ENCODE peak calls at places on chromosomes 2 and 18, in six cellular contexts. D, X, L, E, W and G are unnamed samples. For H3K27me3, the result is how much of the 10 kb centered on the place peaks cover.

GRCh38 chr18:43279015-43279758 is 1.9 kb upstream of the SYT4 start:
- DNase-seq in W (no peak), X (no peak), E (no peak), L (no peak), D (no peak), G (no peak)

GRCh38 chr2:10123281-10123680 is 742 bp downstream of the RRM2 start:
- DNase-seq in E (no peak), W (no peak), X (peak), L (peak), D (no peak), G (no peak)

GRCh38 chr18:54871231-54871630 is 43.0 kb downstream of the RAB27B start:
- DNase-seq in D (no peak), X (no peak), W (no peak), L (no peak), E (no peak), G (no peak)

GRCh38 chr2:64019975-64020281 is 700 bp upstream of the VPS54 start:
- DNase-seq in D (no peak), W (no peak), L (no peak), E (no peak), X (no peak), G (no peak)

GRCh38 chr2:173964565-173965371 is 405 bp downstream of the SP3 start:
- DNase-seq in E (peak), L (peak), D (peak), W (peak), X (peak), G (peak)

GRCh38 chr2:28438532-28439063 is 45.9 kb downstream of the FOSL2 start:
- DNase-seq in W (no peak), X (no peak), D (no peak), E (no peak), L (peak), G (no peak)

GRCh38 chr2:150013011-150013410 is 425.4 kb upstream of the MMADHC start:
- DNase-seq in D (no peak), L (no peak), X (no peak), W (no peak), E (peak), G (no peak)

GRCh38 chr2:10278029-10278762 is 24.5 kb upstream of the HPCAL1 start:
- DNase-seq in E (peak), W (peak), X (peak), D (peak), L (peak), G (peak)

GRCh38 chr2:220703279-220703678 is 868.8 kb downstream of the EPHA4 start:
- DNase-seq in L (no peak), D (no peak), E (no peak), W (no peak), X (no peak), G (no peak)

GRCh38 chr2:7017621-7018260 is 100.5 kb downstream of the RNF144A start:
- DNase-seq in L (no peak), X (no peak), E (no peak), D (no peak), W (no peak), G (no peak)

GRCh38 chr2:120620025-120620793 is 115.5 kb upstream of the GLI2 start:
- DNase-seq in E (no peak), X (no peak), W (no peak), D (no peak), L (no peak), G (no peak)

GRCh38 chr2:23069156-23069555 is 315.8 kb upstream of the KLHL29 start:
- DNase-seq in E (no peak), D (no peak), W (peak), L (no peak), X (no peak), G (no peak)

GRCh38 chr18:74951165-74951760 is 257.7 kb downstream of the PTGR3 start:
- DNase-seq in W (no peak), L (no peak), D (peak), X (no peak), E (no peak), G (peak)

GRCh38 chr2:18518116-18519111 is 42.0 kb downstream of the RDH14 start:
- DNase-seq in E (no peak), W (no peak), X (no peak), D (no peak), L (no peak), G (no peak)

GRCh38 chr2:127421871-127422618 is 3.8 kb downstream of the PROC start:
- DNase-seq in W (no peak), E (no peak), X (no peak), D (no peak), L (peak), G (no peak)

GRCh38 chr2:46825958-46826897 is 89.4 kb downstream of the MCFD2 start:
- DNase-seq in E (no peak), X (no peak), L (no peak), D (no peak), W (no peak), G (no peak)

GRCh38 chr2:37616674-37616999 is 54.8 kb downstream of the CDC42EP3 start:
- DNase-seq in L (no peak), X (no peak), D (no peak), W (no peak), E (no peak), G (no peak)

GRCh38 chr2:189407161-189407943 is 33.9 kb upstream of the WDR75 start:
- DNase-seq in E (no peak), X (no peak), D (no peak), L (no peak), W (no peak), G (no peak)

GRCh38 chr18:54392621-54393023 is 34.9 kb downstream of the C18orf54 start:
- DNase-seq in E (no peak), L (no peak), D (no peak), X (no peak), W (no peak), G (no peak)

GRCh38 chr2:28658369-28658768 is 93.3 kb upstream of the PPP1CB start:
- DNase-seq in D (no peak), L (peak), W (no peak), X (no peak), E (no peak), G (no peak)

GRCh38 chr2:151973901-151974199 is 125.0 kb downstream of the CACNB4 start:
- DNase-seq in D (no peak), W (no peak), L (no peak), E (no peak), X (no peak), G (no peak)

GRCh38 chr18:69490813-69491212 is 90.1 kb downstream of the DOK6 start:
- DNase-seq in W (no peak), D (no peak), L (no peak), X (no peak), E (no peak), G (no peak)

GRCh38 chr2:109663721-109664120 is 49.6 kb downstream of the SOWAHC start:
- DNase-seq in D (no peak), X (no peak), L (peak), W (peak), E (no peak), G (peak)

GRCh38 chr18:71729611-71730010 is 814.5 kb downstream of the CBLN2 start:
- DNase-seq in D (no peak), L (no peak), W (no peak), E (no peak), X (no peak), G (no peak)

GRCh38 chr2:113053666-113054435 is 1.2 kb upstream of the IL36B start:
- DNase-seq in X (no peak), D (no peak), L (no peak), E (no peak), W (no peak), G (no peak)

GRCh38 chr2:204479557-204479956 is 65.7 kb upstream of the PARD3B start:
- DNase-seq in D (no peak), W (no peak), L (no peak), E (no peak), X (no peak), G (no peak)

GRCh38 chr18:11676867-11677266 is 12.2 kb upstream of the GNAL start:
- DNase-seq in E (no peak), X (no peak), L (no peak), W (no peak), D (no peak), G (no peak)

GRCh38 chr2:128234613-128235012 is 84.1 kb downstream of the HS6ST1 start:
- DNase-seq in L (no peak), E (no peak), D (no peak), W (no peak), X (no peak), G (no peak)

GRCh38 chr2:38125830-38126229 is 49.9 kb upstream of the CYP1B1 start:
- DNase-seq in D (no peak), W (no peak), L (no peak), X (no peak), E (no peak), G (no peak)

GRCh38 chr2:136024616-136025015 is 39.2 kb upstream of the DARS1 start:
- DNase-seq in D (no peak), L (no peak), W (no peak), E (no peak), X (no peak), G (no peak)

GRCh38 chr2:12774381-12774780 is 57.6 kb downstream of the TRIB2 start:
- DNase-seq in D (no peak), E (no peak), W (no peak), X (no peak), L (no peak), G (no peak)

GRCh38 chr18:59051470-59052165 is 88.1 kb upstream of the SEC11C start:
- DNase-seq in L (no peak), D (no peak), W (no peak), E (peak), X (peak), G (no peak)

GRCh38 chr18:48314694-48315093 is 94.5 kb downstream of the ZBTB7C start:
- DNase-seq in W (no peak), D (no peak), E (no peak), X (peak), L (no peak), G (no peak)

GRCh38 chr18:47531759-47532158 is 280.3 kb upstream of the SKOR2 start:
- DNase-seq in X (no peak), L (no peak), W (no peak), E (no peak), D (no peak), G (no peak)

GRCh38 chr2:73952499-73953446 is 26.1 kb downstream of the DGUOK start:
- DNase-seq in D (no peak), X (no peak), E (peak), L (no peak), W (no peak), G (no peak)

GRCh38 chr18:43789234-43790000 is 512.1 kb upstream of the SYT4 start:
- DNase-seq in W (no peak), L (no peak), D (no peak), X (no peak), E (no peak), G (no peak)

GRCh38 chr2:18378020-18378653 is 182.3 kb downstream of the RDH14 start:
- DNase-seq in W (no peak), L (no peak), D (no peak), E (no peak), X (no peak), G (no peak)

GRCh38 chr18:37254256-37254880 is 311.2 kb downstream of the CELF4 start:
- DNase-seq in D (no peak), X (peak), E (no peak), L (no peak), W (no peak), G (no peak)

GRCh38 chr2:241804326-241805276 is 4.4 kb upstream of the NEU4 start:
- DNase-seq in W (peak), D (peak), L (peak), X (peak), E (peak), G (no peak)

DNA sequence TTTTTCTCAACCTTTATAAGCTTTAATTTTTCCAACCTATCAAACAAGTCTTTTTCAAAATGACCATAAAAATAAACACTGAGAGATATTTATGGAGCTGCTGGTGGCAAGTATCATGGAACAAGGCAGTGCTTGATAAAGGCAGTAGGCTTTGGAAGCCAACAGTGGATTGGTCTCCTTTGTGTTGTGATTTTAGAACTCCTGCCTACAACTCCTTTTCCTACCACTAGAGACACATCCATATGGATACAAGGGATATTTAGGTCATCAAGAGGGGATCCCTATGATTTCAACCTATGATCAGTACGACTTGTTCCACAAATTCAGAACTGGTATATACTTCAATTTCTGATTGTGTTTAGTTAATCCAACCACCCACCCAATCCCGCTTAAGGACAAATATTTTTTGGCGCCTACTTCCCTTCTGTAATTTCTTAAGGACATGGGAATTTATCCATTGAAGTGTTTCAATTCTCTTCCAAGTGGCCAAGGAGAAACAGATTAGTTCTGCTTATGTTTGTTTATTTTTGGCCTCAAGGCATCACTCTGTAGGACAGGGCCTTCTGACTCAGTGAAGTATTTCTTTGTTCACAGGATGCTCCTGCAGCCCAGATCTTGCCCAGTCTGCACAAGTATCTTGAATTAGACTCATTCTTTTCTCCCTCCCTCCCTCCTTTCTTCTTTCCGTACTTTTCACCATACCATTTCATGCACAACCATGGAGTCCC is 2119.6 kb upstream of the PIK3C3 start:
- DNase-seq in W (no peak), E (no peak), D (no peak), L (no peak), X (no peak), G (no peak)
- TF ChIP-seq CTCF in W (no peak), E (no peak), D (no peak), L (no peak), X (no peak), G (no peak)

DNA sequence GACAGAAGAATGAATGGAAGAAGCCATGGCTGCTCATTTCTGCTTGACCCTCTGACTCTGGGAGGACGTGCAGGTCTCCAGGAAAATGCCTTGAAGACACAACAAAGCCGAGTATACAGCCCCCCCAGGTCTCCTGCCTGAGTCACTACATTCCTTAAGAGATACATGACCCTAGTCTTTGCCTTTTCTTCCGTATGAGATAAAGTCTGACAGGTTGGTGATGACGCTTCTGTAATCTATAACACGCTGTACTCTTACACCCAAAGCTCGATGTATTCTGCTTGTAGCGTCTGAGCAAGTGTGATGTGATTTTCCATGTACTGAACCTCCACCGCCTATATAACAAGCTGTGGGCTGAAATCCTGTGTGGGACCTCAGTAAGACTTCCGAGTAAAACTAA is 77.3 kb downstream of the KCTD1 start:
- DNase-seq in E (no peak), W (no peak), D (no peak), X (no peak), L (no peak), G (no peak)
- TF ChIP-seq POLR2A in E (no peak), W (no peak), D (no peak), X (no peak), L (no peak), G (no peak)

DNA sequence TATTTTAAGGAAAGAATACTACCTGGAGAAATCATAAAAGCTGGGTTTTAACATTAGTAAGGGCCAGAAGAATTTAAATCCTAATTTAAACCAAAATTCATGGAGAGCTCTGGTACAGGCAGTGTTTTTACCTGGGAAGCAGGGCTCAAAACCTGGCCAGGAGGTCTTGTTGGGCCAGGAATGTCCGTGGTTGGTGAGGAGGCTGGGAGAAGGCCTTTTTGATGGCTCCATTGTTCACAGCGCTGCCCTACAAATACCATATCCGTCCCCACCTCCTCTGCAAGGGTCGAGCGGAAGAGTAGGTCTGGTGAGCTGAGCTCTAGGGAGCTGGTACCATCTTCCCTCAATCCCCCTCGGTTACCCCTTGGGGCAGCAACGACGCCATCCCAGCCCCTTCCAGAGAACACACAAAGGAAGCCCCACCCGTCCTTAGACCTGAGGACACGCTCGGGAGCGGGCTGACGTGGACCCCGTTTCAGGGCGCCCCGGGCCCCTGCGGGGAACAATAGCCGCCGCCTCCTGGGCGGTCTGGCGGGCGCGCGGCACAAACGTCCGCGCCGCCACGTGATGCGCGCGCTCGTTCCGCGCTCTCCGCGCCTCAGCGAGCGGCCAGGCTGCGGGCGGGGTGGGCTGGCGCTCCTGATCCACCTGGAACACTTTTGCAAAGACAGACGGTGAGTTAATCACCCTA is 10.7 kb upstream of the HOXD1 start:
- DNase-seq in L (no peak), W (no peak), X (no peak), D (peak), E (no peak), G (no peak)
- H3K27me3 ChIP-seq in L (half or more), W (half or more), X (half or more), D (under half), E (under half), G (under half)

GRCh38 chr2:16746329-16746728 is 80.7 kb upstream of the CYRIA start:
- DNase-seq in W (no peak), E (no peak), X (no peak), D (no peak), L (no peak), G (no peak)

GRCh38 chr2:16747706-16748105 is 82.1 kb upstream of the CYRIA start:
- DNase-seq in D (no peak), W (no peak), E (no peak), X (no peak), L (no peak), G (no peak)

GRCh38 chr2:16747257-16747656 is 81.6 kb upstream of the CYRIA start:
- DNase-seq in W (no peak), E (no peak), D (no peak), L (no peak), X (no peak), G (no peak)

GRCh38 chr2:16746833-16747232 is 81.2 kb upstream of the CYRIA start:
- DNase-seq in W (no peak), X (no peak), E (no peak), L (no peak), D (no peak), G (no peak)

DNA sequence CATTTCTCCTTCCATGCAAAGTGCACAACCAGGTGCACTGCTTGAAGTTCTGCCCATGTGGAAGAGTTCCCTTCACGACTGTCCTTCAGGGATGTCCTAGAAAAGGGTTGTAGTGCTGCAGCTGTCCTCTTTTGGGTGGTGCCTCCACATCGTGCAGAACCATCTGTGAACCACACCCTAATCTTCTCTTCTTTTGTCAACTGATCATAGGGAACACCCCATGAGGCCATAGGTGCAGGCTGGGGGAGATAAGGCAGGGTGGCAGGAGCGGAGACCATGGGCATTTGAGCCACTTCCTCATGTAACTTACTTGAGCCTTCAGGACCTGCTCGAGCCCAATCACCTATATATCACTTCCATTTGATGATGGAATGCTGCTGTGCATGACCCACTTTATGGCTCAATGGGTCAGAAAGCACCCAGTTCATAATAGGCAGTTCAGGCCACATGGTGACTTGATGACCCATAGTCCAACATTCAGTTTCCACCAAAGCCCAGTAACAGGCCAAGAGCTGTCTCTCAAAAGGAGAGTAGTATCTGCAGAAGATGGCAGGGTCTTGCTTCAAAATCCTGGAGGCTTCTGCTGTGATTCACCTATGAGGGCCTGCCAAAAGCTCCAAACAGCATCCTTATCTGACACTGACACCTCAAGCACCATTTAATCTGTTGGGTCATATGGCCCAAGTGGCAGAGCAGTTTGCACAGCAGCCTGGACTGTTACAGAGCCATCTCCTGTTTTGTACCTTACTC is 84.7 kb upstream of the CYRIA start:
- DNase-seq in E (no peak), X (no peak), D (no peak), L (no peak), W (no peak), G (no peak)
- TF ChIP-seq CTCF in E (no peak), X (no peak), D (no peak), L (no peak), W (no peak), G (no peak)

DNA sequence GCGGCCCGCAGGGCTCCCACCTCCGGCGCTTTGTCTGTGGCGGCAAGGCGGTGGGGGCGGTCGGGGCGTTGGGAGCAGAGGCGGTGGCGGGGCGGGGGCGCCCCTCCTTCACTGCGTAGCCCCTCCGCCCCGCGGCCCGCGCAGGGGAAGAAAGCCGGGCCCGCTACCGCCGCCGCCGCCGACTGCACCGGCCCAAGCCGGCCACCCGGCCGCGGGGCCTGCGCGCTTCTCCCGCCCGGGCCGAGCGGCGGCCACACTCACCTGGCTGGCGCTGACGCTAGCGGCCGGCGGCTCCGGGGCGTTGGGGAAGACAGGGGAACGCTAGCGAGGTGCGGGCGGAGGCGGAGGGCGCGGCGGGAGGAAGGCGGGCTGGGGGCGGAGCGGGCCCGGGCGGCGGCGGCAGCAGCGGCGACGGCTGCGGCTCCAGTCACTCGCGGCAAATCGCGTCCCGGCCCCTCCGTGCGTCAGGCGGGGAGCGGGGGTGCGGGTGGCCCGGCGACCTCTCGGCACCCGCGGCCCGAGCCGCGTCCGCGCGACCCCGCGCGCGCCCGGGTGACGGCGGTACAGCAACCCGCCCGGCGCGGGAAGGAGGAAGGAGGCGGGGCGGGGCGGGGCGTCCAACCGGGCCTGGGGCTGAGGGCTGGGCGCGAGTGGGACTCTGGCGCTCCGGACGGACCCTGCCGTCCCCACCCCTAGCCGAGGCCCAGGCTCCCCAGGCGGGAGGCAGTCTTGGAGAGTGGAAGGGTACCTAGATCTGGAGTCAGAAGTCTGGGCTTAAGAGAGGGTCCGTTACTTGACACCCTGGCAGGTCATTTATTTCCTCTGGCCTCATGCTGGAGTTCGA is at the start of gene SESTD1:
- DNase-seq in L (peak), X (peak), D (peak), E (peak), W (peak), G (peak)
- TF ChIP-seq POLR2A in L (no peak), X (peak), D (peak), E (peak), W (peak), G (no peak)